ENCODE peak calls at places on chromosomes 3 and 15, in five cellular contexts. One of them, this sample, is unnamed.

GRCh38 chr3:43692085-43692484 is 1.3 kb downstream of the ABHD5 start:
- DNase-seq in H9: no peak
- DNase-seq in AG08396: no peak
- DNase-seq in Caco-2: no peak
- DNase-seq in stimulated activated CD4-positive, alpha-beta T cell treated with anti-CD3 and anti-CD28 coated beads, Interleukin-1b, Interleukin-23, amount 100 ng/mL, for 24 hours: no peak
- DNase-seq in this sample: no peak

GRCh38 chr15:29156521-29156920 is 113.1 kb downstream of the NSMCE3 start:
- DNase-seq in AG08396: no peak
- DNase-seq in stimulated activated CD4-positive, alpha-beta T cell treated with anti-CD3 and anti-CD28 coated beads, Interleukin-1b, Interleukin-23, amount 100 ng/mL, for 24 hours: no peak
- DNase-seq in H9: no peak
- DNase-seq in Caco-2: no peak
- DNase-seq in this sample: no peak

GRCh38 chr3:127525373-127525772 is 65.2 kb downstream of the TPRA1 start:
- DNase-seq in AG08396: no peak
- DNase-seq in stimulated activated CD4-positive, alpha-beta T cell treated with anti-CD3 and anti-CD28 coated beads, Interleukin-1b, Interleukin-23, amount 100 ng/mL, for 24 hours: no peak
- DNase-seq in Caco-2: no peak
- DNase-seq in H9: no peak
- DNase-seq in this sample: peak; percentile 30

GRCh38 chr3:18591120-18591519 is 166.0 kb upstream of the SATB1 start:
- DNase-seq in H9: no peak
- DNase-seq in Caco-2: no peak
- DNase-seq in stimulated activated CD4-positive, alpha-beta T cell treated with anti-CD3 and anti-CD28 coated beads, Interleukin-1b, Interleukin-23, amount 100 ng/mL, for 24 hours: no peak
- DNase-seq in AG08396: no peak
- DNase-seq in this sample: peak; percentile 46

GRCh38 chr15:39584662-39585393 is 3.9 kb downstream of the THBS1 start:
- DNase-seq in H9: no peak
- DNase-seq in Caco-2: no peak
- DNase-seq in stimulated activated CD4-positive, alpha-beta T cell treated with anti-CD3 and anti-CD28 coated beads, Interleukin-1b, Interleukin-23, amount 100 ng/mL, for 24 hours: no peak
- DNase-seq in AG08396: no peak
- DNase-seq in this sample: no peak

GRCh38 chr3:197883541-197883940 is 66.4 kb upstream of the RPL35A start:
- DNase-seq in Caco-2: no peak
- DNase-seq in H9: no peak
- DNase-seq in stimulated activated CD4-positive, alpha-beta T cell treated with anti-CD3 and anti-CD28 coated beads, Interleukin-1b, Interleukin-23, amount 100 ng/mL, for 24 hours: no peak
- DNase-seq in AG08396: no peak
- DNase-seq in this sample: no peak

GRCh38 chr3:78279066-78279465 is 1239.2 kb downstream of the ROBO2 start:
- DNase-seq in Caco-2: no peak
- DNase-seq in AG08396: no peak
- DNase-seq in H9: no peak
- DNase-seq in stimulated activated CD4-positive, alpha-beta T cell treated with anti-CD3 and anti-CD28 coated beads, Interleukin-1b, Interleukin-23, amount 100 ng/mL, for 24 hours: no peak
- DNase-seq in this sample: no peak

GRCh38 chr3:149013726-149014125 is 22.4 kb downstream of the GYG1 start:
- DNase-seq in AG08396: no peak
- DNase-seq in H9: no peak
- DNase-seq in stimulated activated CD4-positive, alpha-beta T cell treated with anti-CD3 and anti-CD28 coated beads, Interleukin-1b, Interleukin-23, amount 100 ng/mL, for 24 hours: no peak
- DNase-seq in Caco-2: no peak
- DNase-seq in this sample: no peak

GRCh38 chr3:184690236-184690883 is 21.5 kb downstream of the MAGEF1 start:
- DNase-seq in H9: no peak
- DNase-seq in stimulated activated CD4-positive, alpha-beta T cell treated with anti-CD3 and anti-CD28 coated beads, Interleukin-1b, Interleukin-23, amount 100 ng/mL, for 24 hours: no peak
- DNase-seq in Caco-2: no peak
- DNase-seq in AG08396: no peak
- DNase-seq in this sample: peak; percentile 43

GRCh38 chr3:123295901-123296250 is 94.1 kb downstream of the SEC22A start:
- DNase-seq in stimulated activated CD4-positive, alpha-beta T cell treated with anti-CD3 and anti-CD28 coated beads, Interleukin-1b, Interleukin-23, amount 100 ng/mL, for 24 hours: no peak
- DNase-seq in Caco-2: no peak
- DNase-seq in H9: no peak
- DNase-seq in AG08396: no peak
- DNase-seq in this sample: no peak

GRCh38 chr3:147930417-147930816 is 521.3 kb downstream of the ZIC1 start:
- DNase-seq in AG08396: peak; percentile 3
- DNase-seq in stimulated activated CD4-positive, alpha-beta T cell treated with anti-CD3 and anti-CD28 coated beads, Interleukin-1b, Interleukin-23, amount 100 ng/mL, for 24 hours: no peak
- DNase-seq in H9: no peak
- DNase-seq in Caco-2: no peak
- DNase-seq in this sample: no peak

GRCh38 chr3:32254268-32254667 is 15.8 kb downstream of the CMTM8 start:
- DNase-seq in AG08396: no peak
- DNase-seq in H9: no peak
- DNase-seq in stimulated activated CD4-positive, alpha-beta T cell treated with anti-CD3 and anti-CD28 coated beads, Interleukin-1b, Interleukin-23, amount 100 ng/mL, for 24 hours: no peak
- DNase-seq in Caco-2: no peak
- DNase-seq in this sample: no peak

GRCh38 chr15:85750319-85750806 is 44.4 kb downstream of the KLHL25 start:
- DNase-seq in Caco-2: no peak
- DNase-seq in stimulated activated CD4-positive, alpha-beta T cell treated with anti-CD3 and anti-CD28 coated beads, Interleukin-1b, Interleukin-23, amount 100 ng/mL, for 24 hours: no peak
- DNase-seq in H9: peak; percentile 40
- DNase-seq in AG08396: peak; percentile 50
- DNase-seq in this sample: peak; percentile 72

GRCh38 chr15:51775967-51776816 is 24.8 kb downstream of the TMOD2 start:
- DNase-seq in AG08396: peak; percentile 56
- DNase-seq in Caco-2: peak; percentile 47
- DNase-seq in stimulated activated CD4-positive, alpha-beta T cell treated with anti-CD3 and anti-CD28 coated beads, Interleukin-1b, Interleukin-23, amount 100 ng/mL, for 24 hours: no peak
- DNase-seq in H9: peak; percentile 74
- DNase-seq in this sample: peak; percentile 88

GRCh38 chr3:63442918-63443317 is 164.8 kb downstream of the SYNPR start:
- DNase-seq in AG08396: no peak
- DNase-seq in H9: no peak
- DNase-seq in stimulated activated CD4-positive, alpha-beta T cell treated with anti-CD3 and anti-CD28 coated beads, Interleukin-1b, Interleukin-23, amount 100 ng/mL, for 24 hours: no peak
- DNase-seq in Caco-2: no peak
- DNase-seq in this sample: no peak

GRCh38 chr3:161557751-161558150 is 61.1 kb downstream of the OTOL1 start:
- DNase-seq in Caco-2: no peak
- DNase-seq in stimulated activated CD4-positive, alpha-beta T cell treated with anti-CD3 and anti-CD28 coated beads, Interleukin-1b, Interleukin-23, amount 100 ng/mL, for 24 hours: no peak
- DNase-seq in H9: no peak
- DNase-seq in AG08396: no peak
- DNase-seq in this sample: no peak

This sample was measured in endodermal cell.